ENCODE peak calls at places on chromosome 9, in four cellular contexts. F is sigmoid colon, K is SK-N-SH, R is transverse colon. G is an unnamed sample.

GRCh38 chr9:97564291-97565175 is 63.1 kb downstream of the TMOD1 start:
- DNase-seq in F (peak; percentile 71), K (peak; percentile 83), R (peak; percentile 21), G (peak; percentile 42)

GRCh38 chr9:87443006-87443405 is 54.7 kb upstream of the DAPK1 start:
- DNase-seq in F (no peak), K (no peak), R (no peak), G (no peak)

GRCh38 chr9:33439731-33440130 is 7.7 kb downstream of the AQP3 start:
- DNase-seq in F (no peak), K (no peak), R (no peak), G (no peak)

GRCh38 chr9:97445119-97445701 is 33.3 kb downstream of the TDRD7 start:
- DNase-seq in F (no peak), K (no peak), R (no peak), G (no peak)

GRCh38 chr9:26462213-26462612 is 430.4 kb downstream of the CAAP1 start:
- DNase-seq in F (no peak), K (no peak), R (no peak), G (no peak)

GRCh38 chr9:36149197-36149596 is 12.7 kb downstream of the GLIPR2 start:
- DNase-seq in F (peak; percentile 77), K (peak; percentile 41), R (no peak), G (no peak)

GRCh38 chr9:90526386-90526785 is 116.2 kb downstream of the DIRAS2 start:
- DNase-seq in F (no peak), K (no peak), R (no peak), G (no peak)

GRCh38 chr9:99029083-99029482 is 75.8 kb upstream of the TGFBR1 start:
- DNase-seq in F (no peak), K (no peak), R (no peak), G (no peak)

GRCh38 chr9:95107001-95107749 is 210.3 kb downstream of the FANCC start:
- DNase-seq in F (peak; percentile 72), K (no peak), R (no peak), G (no peak)

GRCh38 chr9:97768731-97769130 is 71.6 kb upstream of the XPA start:
- DNase-seq in F (no peak), K (no peak), R (no peak), G (no peak)

GRCh38 chr9:27600254-27600653 is 27.0 kb upstream of the C9orf72 start:
- DNase-seq in F (peak; percentile 63), K (no peak), R (no peak), G (no peak)

GRCh38 chr9:113581865-113582697 is 118.6 kb downstream of the RGS3 start:
- DNase-seq in F (peak; percentile 91), K (peak; percentile 62), R (peak; percentile 87), G (peak; percentile 97)

GRCh38 chr9:29144476-29144875 is 1571.2 kb upstream of the C9orf72 start:
- DNase-seq in F (no peak), K (no peak), R (no peak), G (no peak)

GRCh38 chr9:12604154-12604825 is 88.9 kb upstream of the TYRP1 start:
- DNase-seq in F (no peak), K (no peak), R (no peak), G (no peak)

GRCh38 chr9:4077499-4078102 is 222.3 kb downstream of the GLIS3 start:
- DNase-seq in F (peak; percentile 89), K (peak; percentile 15), R (peak; percentile 85), G (no peak)

GRCh38 chr9:136673088-136673969 is 10.6 kb downstream of the EGFL7 start:
- DNase-seq in F (no peak), K (no peak), R (no peak), G (no peak)

GRCh38 chr9:136674786-136675349 is 12.2 kb downstream of the EGFL7 start:
- DNase-seq in F (no peak), K (no peak), R (peak; percentile 82), G (no peak)

GRCh38 chr9:136672431-136673087 is 9.8 kb downstream of the EGFL7 start:
- DNase-seq in F (no peak), K (no peak), R (no peak), G (no peak)

GRCh38 chr9:136675477-136676296 is 11.6 kb downstream of the AGPAT2 start:
- DNase-seq in F (no peak), K (no peak), R (no peak), G (no peak)

GRCh38 chr9:136673970-136674785 is 11.5 kb downstream of the EGFL7 start:
- DNase-seq in F (no peak), K (no peak), R (no peak), G (no peak)
- TF ChIP-seq POLR2AphosphoS5 in F (no peak), K (no peak), R (no peak), G (peak; percentile 84)

GRCh38 chr9:38363589-38363925 is 28.9 kb upstream of the ALDH1B1 start:
- DNase-seq in F (no peak), K (no peak), R (no peak), G (no peak)

GRCh38 chr9:38359689-38360385 is 32.7 kb upstream of the ALDH1B1 start:
- DNase-seq in F (peak; percentile 46), K (no peak), R (no peak), G (no peak)

GRCh38 chr9:38360880-38361836 is 31.3 kb upstream of the ALDH1B1 start:
- DNase-seq in F (peak; percentile 56), K (no peak), R (no peak), G (peak; percentile 22)

GRCh38 chr9:38359297-38359653 is 33.2 kb upstream of the ALDH1B1 start:
- DNase-seq in F (peak; percentile 20), K (no peak), R (no peak), G (no peak)

DNA sequence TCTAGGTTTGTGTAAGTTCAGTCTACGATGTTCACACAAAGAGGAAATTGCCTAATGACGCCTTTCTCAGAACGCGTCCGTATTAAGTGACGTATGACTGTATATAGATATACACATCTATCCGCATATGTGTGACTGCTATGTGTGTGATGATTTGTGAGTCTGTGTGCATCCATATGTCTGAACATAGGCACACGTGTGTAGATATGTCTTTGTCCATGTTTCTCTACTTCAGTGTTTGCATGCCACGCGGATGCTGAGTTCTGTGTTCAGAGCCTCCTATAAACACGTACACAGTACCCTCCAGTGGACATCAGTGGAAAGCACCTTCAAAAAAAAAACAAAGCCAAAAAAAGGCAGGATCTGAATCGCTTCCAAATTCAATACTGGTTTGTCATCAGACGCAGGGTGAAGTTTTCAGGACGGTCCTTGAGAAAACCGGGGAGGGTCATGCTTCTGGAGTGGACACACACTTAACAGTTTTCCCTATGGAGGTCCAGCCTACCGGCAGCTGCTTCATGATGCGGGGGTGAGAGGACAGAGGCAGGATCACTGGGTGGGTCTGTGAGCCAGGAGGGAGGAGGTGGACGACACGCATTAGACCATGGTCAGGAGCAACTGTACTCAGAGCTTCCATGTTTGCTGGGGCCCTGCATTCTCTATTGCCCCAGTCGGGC is 29.5 kb upstream of the ALDH1B1 start:
- DNase-seq in F (no peak), K (peak; percentile 70), R (peak; percentile 22), G (no peak)
- TF ChIP-seq POLR2AphosphoS5 in F (no peak), K (no peak), R (peak; percentile 15), G (no peak)

GRCh38 chr9:128192601-128193371 is 1.4 kb upstream of the CIZ1 start:
- DNase-seq in F (peak; percentile 93), K (peak; percentile 90), R (peak; percentile 92), G (peak; percentile 91)

GRCh38 chr9:128190516-128191405 is 611 bp downstream of the CIZ1 start:
- DNase-seq in F (no peak), K (no peak), R (peak; percentile 23), G (no peak)

GRCh38 chr9:128190013-128190412 is 1.4 kb downstream of the CIZ1 start:
- DNase-seq in F (no peak), K (no peak), R (no peak), G (no peak)

GRCh38 chr9:128193469-128194096 is 2.2 kb upstream of the CIZ1 start:
- DNase-seq in F (no peak), K (no peak), R (no peak), G (no peak)

GRCh38 chr9:128191406-128192046 is at the start of gene CIZ1:
- DNase-seq in F (peak; percentile 90), K (peak; percentile 97), R (peak; percentile 85), G (peak; percentile 97)
- TF ChIP-seq POLR2AphosphoS5 in F (peak; percentile 12), K (peak; percentile 37), R (peak; percentile 59), G (peak; percentile 77)

DNA sequence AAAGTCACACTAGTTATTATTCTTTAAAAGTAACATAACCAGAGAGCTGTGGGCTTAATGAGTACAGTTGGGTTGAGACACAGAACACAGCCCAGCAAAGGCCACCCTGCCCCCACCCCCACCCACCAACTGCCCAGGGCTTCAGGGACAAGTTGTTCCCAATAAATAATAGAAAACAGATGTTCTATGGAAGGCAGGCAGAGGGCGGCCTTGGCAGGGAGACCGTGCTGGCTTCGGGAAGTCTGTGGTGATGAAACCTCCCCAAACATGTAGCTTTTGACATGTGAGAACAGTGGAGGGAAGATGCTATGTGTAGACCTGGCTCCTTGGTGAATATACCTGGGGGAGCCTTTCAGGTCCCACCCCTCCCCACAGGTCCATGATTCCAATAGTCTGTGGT is 10.0 kb downstream of the TRAF1 start:
- DNase-seq in F (peak; percentile 93), K (peak; percentile 78), R (no peak), G (no peak)
- TF ChIP-seq POLR2AphosphoS5 in F (peak; percentile 45), K (no peak), R (peak; percentile 69), G (no peak)

GRCh38 chr9:136595245-136596218 is 49.7 kb upstream of the NOTCH1 start:
- DNase-seq in F (no peak), K (no peak), R (no peak), G (no peak)
- TF ChIP-seq POLR2AphosphoS5 in F (no peak), K (no peak), R (no peak), G (no peak)

DNA sequence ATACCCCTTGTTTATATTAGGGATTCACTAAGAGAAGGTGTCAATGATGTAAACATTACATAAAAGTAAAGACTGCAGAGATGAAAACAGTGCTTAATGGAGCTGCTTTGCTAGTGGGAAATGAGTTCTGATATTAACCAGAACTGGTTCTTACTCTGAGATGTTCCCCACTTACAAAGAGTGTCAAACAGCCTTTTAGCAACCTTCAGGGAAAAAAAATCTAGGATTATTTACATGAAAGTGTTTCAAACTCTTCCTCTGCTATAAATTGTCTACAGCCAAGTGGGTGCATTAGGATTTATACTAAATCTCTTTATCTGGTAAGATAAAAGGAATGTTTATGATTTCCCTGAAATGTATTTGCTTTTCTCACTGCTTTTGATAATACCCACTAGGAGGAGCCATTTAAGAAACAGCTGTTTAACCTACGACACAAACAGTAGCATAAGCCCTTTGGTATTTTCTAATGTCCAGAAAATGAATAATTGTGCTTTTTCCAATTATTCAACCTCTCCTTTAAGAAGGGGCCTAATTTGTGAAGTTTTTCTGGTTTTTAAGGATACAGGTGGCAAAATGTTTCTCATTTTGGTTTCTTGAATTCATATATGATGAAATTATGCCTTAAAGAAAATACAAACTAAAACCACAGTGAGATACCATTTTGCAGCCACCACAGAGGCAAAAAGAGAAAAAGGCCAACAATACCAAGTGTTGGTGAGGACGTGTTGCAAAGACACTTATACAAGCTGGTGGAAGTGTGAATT is 186.3 kb downstream of the TLE4 start:
- DNase-seq in F (no peak), K (no peak), R (no peak), G (no peak)
- TF ChIP-seq POLR2AphosphoS5 in F (no peak), K (no peak), R (no peak), G (no peak)